ENCODE peak calls at places on chromosomes 16 and 17, in five cellular contexts. J is NCI-H1436; Z is stimulated activated CD4-positive, alpha-beta T cell treated with anti-CD3 and anti-CD28 coated beads, Interleukin-2, amount 100 ng/mL, for 48 hours; L is HS-5; Y is ureter. F is an unnamed sample.
A peak's percentile ranks its signal among the peaks of the same experiment; 100 is the strongest.

GRCh38 chr17:11618861-11619566 is 20.7 kb downstream of the DNAH9 start:
- DNase-seq in J (no peak), Z (no peak), L (no peak), Y (peak; percentile 80), F (no peak)

GRCh38 chr17:63454915-63455314 is 8.8 kb upstream of the CYB561 start:
- DNase-seq in J (no peak), Z (no peak), L (no peak), Y (no peak), F (no peak)

GRCh38 chr16:79170565-79171242 is 429.8 kb downstream of the MAF start:
- DNase-seq in J (no peak), Z (no peak), L (no peak), Y (no peak), F (no peak)

GRCh38 chr17:29032798-29033197 is 10.1 kb upstream of the PIPOX start:
- DNase-seq in J (no peak), Z (no peak), L (no peak), Y (no peak), F (no peak)

GRCh38 chr16:57196276-57196675 is 10.1 kb downstream of the RSPRY1 start:
- DNase-seq in J (no peak), Z (no peak), L (no peak), Y (no peak), F (no peak)

GRCh38 chr16:9135797-9136196 is 44.4 kb downstream of the HAPSTR1 start:
- DNase-seq in J (no peak), Z (no peak), L (no peak), Y (no peak), F (no peak)

GRCh38 chr17:40314557-40314953 is 5.6 kb downstream of the RARA start:
- DNase-seq in J (peak; percentile 90), Z (peak; percentile 75), L (peak; percentile 92), Y (peak; percentile 94), F (peak; percentile 90)

GRCh38 chr17:64630309-64631223 is 31.5 kb downstream of the SMURF2 start:
- DNase-seq in J (no peak), Z (no peak), L (no peak), Y (no peak), F (no peak)

GRCh38 chr17:4310349-4311060 is 46.7 kb upstream of the ANKFY1 start:
- DNase-seq in J (no peak), Z (no peak), L (no peak), Y (no peak), F (no peak)

GRCh38 chr17:27530791-27531391 is 74.6 kb downstream of the KSR1 start:
- DNase-seq in J (no peak), Z (no peak), L (no peak), Y (peak; percentile 63), F (no peak)

GRCh38 chr17:78426293-78426879 is 47.9 kb downstream of the PGS1 start:
- DNase-seq in J (no peak), Z (no peak), L (no peak), Y (no peak), F (no peak)

GRCh38 chr17:61157246-61157887 is 242.3 kb upstream of the TBX2 start:
- DNase-seq in J (peak; percentile 35), Z (no peak), L (no peak), Y (no peak), F (no peak)

GRCh38 chr16:87790278-87791023 is 24.7 kb upstream of the KLHDC4 start:
- DNase-seq in J (peak; percentile 50), Z (no peak), L (no peak), Y (peak; percentile 65), F (no peak)

GRCh38 chr17:37098910-37099664 is 150.3 kb downstream of the AATF start:
- DNase-seq in J (no peak), Z (no peak), L (no peak), Y (no peak), F (no peak)

GRCh38 chr16:2828876-2829430 is 1.1 kb upstream of the ZG16B start:
- DNase-seq in J (no peak), Z (no peak), L (no peak), Y (no peak), F (no peak)

F was measured in stimulated activated effector memory CD8-positive, alpha-beta T cell treated with anti-CD3 and anti-CD28 coated beads, Interleukin-12 subunit alpha, Interleukin-12 subunit beta, amount 100 ng/mL, for 72 hours.